ENCODE peak calls at places on chromosomes 16 and 17, in four cellular contexts. One of them, this sample, is unnamed.

GRCh38 chr16:3046506-3047386 is at the start of gene MMP25:
- DNase-seq in H1: peak
- DNase-seq in HCT116: no peak
- DNase-seq in K562: no peak
- DNase-seq in this sample: no peak

GRCh38 chr16:8674413-8675022 is at the start of gene ABAT:
- DNase-seq in HCT116: peak
- DNase-seq in K562: peak
- DNase-seq in H1: peak
- DNase-seq in this sample: peak

GRCh38 chr17:48873696-48874443 is 18.7 kb upstream of the ATP5MC1 start:
- DNase-seq in HCT116: no peak
- DNase-seq in H1: no peak
- DNase-seq in K562: no peak
- DNase-seq in this sample: no peak

GRCh38 chr17:12627776-12628491 is 37.8 kb upstream of the MYOCD start:
- DNase-seq in HCT116: no peak
- DNase-seq in K562: no peak
- DNase-seq in H1: no peak
- DNase-seq in this sample: peak

GRCh38 chr16:85935957-85936760 is 37.2 kb downstream of the IRF8 start:
- DNase-seq in HCT116: no peak
- DNase-seq in K562: no peak
- DNase-seq in H1: no peak
- DNase-seq in this sample: no peak

GRCh38 chr16:4654946-4655590 is 30.4 kb downstream of the MGRN1 start:
- DNase-seq in K562: no peak
- DNase-seq in HCT116: no peak
- DNase-seq in H1: no peak
- DNase-seq in this sample: no peak

GRCh38 chr16:55323637-55324490 is at the start of gene IRX6:
- DNase-seq in HCT116: no peak
- DNase-seq in H1: peak
- DNase-seq in K562: peak
- DNase-seq in this sample: no peak

GRCh38 chr17:60604686-60605334 is 4.8 kb downstream of the PPM1D start:
- DNase-seq in HCT116: peak
- DNase-seq in H1: peak
- DNase-seq in K562: no peak
- DNase-seq in this sample: no peak

GRCh38 chr17:41880130-41880529 is 14.9 kb upstream of the KLHL11 start:
- DNase-seq in K562: no peak
- DNase-seq in HCT116: no peak
- DNase-seq in H1: no peak
- DNase-seq in this sample: no peak

GRCh38 chr17:42608692-42609181 is 437 bp downstream of the RETREG3 start:
- DNase-seq in HCT116: no peak
- DNase-seq in K562: no peak
- DNase-seq in H1: no peak
- DNase-seq in this sample: no peak

GRCh38 chr16:2252806-2253148 is 1.4 kb upstream of the ECI1 start:
- DNase-seq in HCT116: no peak
- DNase-seq in K562: no peak
- DNase-seq in H1: no peak
- DNase-seq in this sample: no peak

GRCh38 chr16:89904606-89905510 is 13.8 kb upstream of the MC1R start:
- DNase-seq in K562: no peak
- DNase-seq in H1: no peak
- DNase-seq in HCT116: no peak
- DNase-seq in this sample: no peak

GRCh38 chr16:75038036-75038959 is 39.5 kb downstream of the ZNRF1 start:
- DNase-seq in H1: no peak
- DNase-seq in HCT116: no peak
- DNase-seq in K562: peak
- DNase-seq in this sample: no peak

GRCh38 chr16:15857779-15858560 is 1.1 kb upstream of the MYH11 start:
- DNase-seq in H1: peak
- DNase-seq in K562: no peak
- DNase-seq in HCT116: no peak
- DNase-seq in this sample: no peak

GRCh38 chr17:12431188-12431587 is 234.5 kb upstream of the MYOCD start:
- DNase-seq in K562: no peak
- DNase-seq in H1: no peak
- DNase-seq in HCT116: no peak
- DNase-seq in this sample: no peak

GRCh38 chr16:77732241-77732946 is 10.1 kb downstream of the NUDT7 start:
- DNase-seq in H1: no peak
- DNase-seq in K562: no peak
- DNase-seq in HCT116: no peak
- DNase-seq in this sample: peak

GRCh38 chr17:64063766-64064224 is 43.4 kb upstream of the ICAM2 start:
- DNase-seq in H1: peak
- DNase-seq in HCT116: no peak
- DNase-seq in K562: peak
- DNase-seq in this sample: peak

GRCh38 chr17:6327007-6327406 is 107.9 kb downstream of the AIPL1 start:
- DNase-seq in H1: peak
- DNase-seq in K562: peak
- DNase-seq in HCT116: no peak
- DNase-seq in this sample: no peak

GRCh38 chr16:56932588-56933265 is 785 bp downstream of the HERPUD1 start:
- DNase-seq in H1: peak
- DNase-seq in HCT116: peak
- DNase-seq in K562: peak
- DNase-seq in this sample: peak

GRCh38 chr17:9173386-9173983 is 152.2 kb downstream of the NTN1 start:
- DNase-seq in K562: no peak
- DNase-seq in HCT116: no peak
- DNase-seq in H1: no peak
- DNase-seq in this sample: no peak

GRCh38 chr17:76196675-76197074 is 43.6 kb downstream of the RNF157 start:
- DNase-seq in K562: no peak
- DNase-seq in HCT116: no peak
- DNase-seq in H1: no peak
- DNase-seq in this sample: no peak

GRCh38 chr17:78628547-78629435 is 51.6 kb upstream of the DNAH17 start:
- DNase-seq in H1: no peak
- DNase-seq in HCT116: no peak
- DNase-seq in K562: no peak
- DNase-seq in this sample: no peak

GRCh38 chr16:47779201-47780016 is 318.3 kb downstream of the PHKB start:
- DNase-seq in HCT116: no peak
- DNase-seq in K562: peak
- DNase-seq in H1: peak
- DNase-seq in this sample: no peak

GRCh38 chr17:13409455-13409854 is 192.3 kb downstream of the HS3ST3A1 start:
- DNase-seq in K562: no peak
- DNase-seq in HCT116: no peak
- DNase-seq in H1: no peak
- DNase-seq in this sample: no peak

GRCh38 chr17:62802531-62803205 is 5.4 kb downstream of the MARCHF10 start:
- DNase-seq in K562: no peak
- DNase-seq in HCT116: no peak
- DNase-seq in H1: no peak
- DNase-seq in this sample: no peak

GRCh38 chr16:53546988-53547391 is 44.0 kb upstream of the AKTIP start:
- DNase-seq in HCT116: peak
- DNase-seq in H1: no peak
- DNase-seq in K562: peak
- DNase-seq in this sample: peak

GRCh38 chr16:27678955-27679354 is 129.0 kb downstream of the KATNIP start:
- DNase-seq in K562: no peak
- DNase-seq in H1: no peak
- DNase-seq in HCT116: no peak
- DNase-seq in this sample: no peak

GRCh38 chr16:58832496-58832895 is 98.4 kb upstream of the GOT2 start:
- DNase-seq in HCT116: no peak
- DNase-seq in K562: no peak
- DNase-seq in H1: no peak
- DNase-seq in this sample: no peak

GRCh38 chr16:4987580-4988374 is 29.6 kb downstream of the SEC14L5 start:
- DNase-seq in K562: peak
- DNase-seq in H1: peak
- DNase-seq in HCT116: no peak
- DNase-seq in this sample: no peak

GRCh38 chr17:49548506-49549310 is 27.0 kb upstream of the NXPH3 start:
- DNase-seq in HCT116: peak
- DNase-seq in K562: peak
- DNase-seq in H1: peak
- DNase-seq in this sample: peak

GRCh38 chr17:39553326-39553945 is 54.3 kb downstream of the NEUROD2 start:
- DNase-seq in H1: no peak
- DNase-seq in HCT116: no peak
- DNase-seq in K562: no peak
- DNase-seq in this sample: no peak

GRCh38 chr17:39547713-39548478 is 59.8 kb downstream of the NEUROD2 start:
- DNase-seq in H1: peak
- DNase-seq in HCT116: peak
- DNase-seq in K562: peak
- DNase-seq in this sample: peak

DNA sequence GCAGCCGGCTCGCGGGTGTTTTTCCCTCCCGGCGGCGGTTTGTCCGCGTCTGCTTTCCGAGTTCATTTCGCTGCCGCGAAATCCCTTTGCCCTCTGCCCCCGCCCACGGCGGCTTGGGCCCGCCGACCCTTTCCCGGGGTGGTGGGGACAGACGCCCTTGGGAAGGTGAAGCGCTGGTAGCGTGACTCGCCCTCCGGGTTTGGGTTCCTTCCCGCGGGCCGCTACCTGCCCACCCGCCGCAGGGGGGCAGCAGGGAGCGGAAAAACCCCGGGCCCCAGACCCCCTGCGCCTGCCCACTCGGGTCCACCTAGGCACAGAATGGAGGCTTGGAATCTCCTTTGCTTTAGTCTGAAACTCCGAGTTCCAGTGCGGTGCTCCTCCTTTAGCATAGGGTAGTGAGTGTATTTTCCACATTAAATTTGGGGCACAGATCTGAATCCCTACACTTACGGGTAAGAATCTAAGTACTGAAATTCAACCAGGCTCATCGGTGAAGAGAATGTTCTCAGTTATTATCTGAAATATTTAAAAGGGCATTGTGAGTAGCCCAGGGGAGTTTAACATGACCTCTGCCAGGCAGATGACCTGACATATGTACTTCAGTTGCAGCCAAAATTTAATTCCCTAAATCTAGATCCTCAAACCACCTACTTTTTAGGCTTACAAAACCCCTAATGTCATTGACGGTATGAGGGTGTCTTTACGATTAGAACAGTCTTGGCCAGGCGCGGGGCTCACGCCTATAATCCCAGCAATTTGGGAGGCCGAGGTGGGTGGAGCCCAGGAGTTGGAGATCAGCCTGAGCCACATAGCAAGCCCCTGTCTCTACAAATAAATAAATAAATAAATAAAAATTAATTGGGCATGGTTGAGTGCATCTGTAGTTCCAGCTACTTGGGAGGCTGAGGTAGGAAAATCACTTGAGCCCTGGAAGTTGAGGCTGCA is 1.0 kb downstream of the NME2 start:
- DNase-seq in HCT116: no peak
- DNase-seq in H1: peak
- DNase-seq in K562: peak
- DNase-seq in this sample: peak
- TF ChIP-seq FOSL1 in HCT116: no peak
- TF ChIP-seq FOSL1 in H1: no peak
- TF ChIP-seq FOSL1 in K562: no peak
- TF ChIP-seq FOSL1 in this sample: no peak

GRCh38 chr17:45221997-45222272 is 250 bp downstream of the FMNL1 start:
- DNase-seq in HCT116: no peak
- DNase-seq in H1: no peak
- DNase-seq in K562: no peak
- DNase-seq in this sample: no peak

GRCh38 chr17:45224671-45225050 is 3.0 kb downstream of the FMNL1 start:
- DNase-seq in HCT116: no peak
- DNase-seq in H1: no peak
- DNase-seq in K562: no peak
- DNase-seq in this sample: no peak

GRCh38 chr17:45222273-45222993 is 748 bp downstream of the FMNL1 start:
- DNase-seq in K562: peak
- DNase-seq in H1: no peak
- DNase-seq in HCT116: no peak
- DNase-seq in this sample: no peak

GRCh38 chr17:45223541-45224528 is 2.1 kb downstream of the FMNL1 start:
- DNase-seq in K562: no peak
- DNase-seq in H1: no peak
- DNase-seq in HCT116: no peak
- DNase-seq in this sample: no peak

DNA sequence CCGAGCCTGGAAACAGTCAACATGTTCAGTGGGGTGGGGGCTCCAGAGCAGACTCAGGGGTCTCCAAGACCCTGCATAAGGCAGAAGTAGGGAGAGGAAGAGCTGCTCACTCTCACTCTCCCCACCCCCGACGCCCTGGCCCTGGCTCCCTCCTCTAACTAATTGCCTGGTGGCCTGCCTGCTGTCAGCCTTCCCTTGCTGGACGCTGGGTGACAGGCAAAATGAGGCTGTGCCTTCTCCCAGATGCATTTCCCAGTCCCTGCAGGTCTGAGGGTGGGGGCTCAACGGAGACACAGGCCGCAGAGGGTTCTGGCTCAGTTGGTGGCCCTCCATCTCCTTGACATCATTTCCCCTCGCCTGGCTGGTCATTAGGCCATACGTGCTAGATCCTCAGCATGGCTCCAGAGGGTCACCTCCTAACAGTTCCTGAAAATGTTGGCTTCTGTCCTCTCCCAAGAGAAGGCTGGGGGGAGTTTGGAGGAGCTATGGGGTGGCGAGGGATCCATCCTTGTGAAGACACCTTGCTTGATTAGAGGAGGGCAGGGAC is 1.4 kb downstream of the FMNL1 start:
- DNase-seq in K562: no peak
- DNase-seq in H1: no peak
- DNase-seq in HCT116: no peak
- DNase-seq in this sample: no peak
- TF ChIP-seq FOSL1 in K562: no peak
- TF ChIP-seq FOSL1 in H1: no peak
- TF ChIP-seq FOSL1 in HCT116: no peak
- TF ChIP-seq FOSL1 in this sample: no peak

GRCh38 chr16:11635127-11635652 is 33.1 kb upstream of the SNN start:
- DNase-seq in H1: no peak
- DNase-seq in K562: no peak
- DNase-seq in HCT116: no peak
- DNase-seq in this sample: no peak
- TF ChIP-seq FOSL1 in H1: no peak
- TF ChIP-seq FOSL1 in K562: no peak
- TF ChIP-seq FOSL1 in HCT116: no peak
- TF ChIP-seq FOSL1 in this sample: no peak

DNA sequence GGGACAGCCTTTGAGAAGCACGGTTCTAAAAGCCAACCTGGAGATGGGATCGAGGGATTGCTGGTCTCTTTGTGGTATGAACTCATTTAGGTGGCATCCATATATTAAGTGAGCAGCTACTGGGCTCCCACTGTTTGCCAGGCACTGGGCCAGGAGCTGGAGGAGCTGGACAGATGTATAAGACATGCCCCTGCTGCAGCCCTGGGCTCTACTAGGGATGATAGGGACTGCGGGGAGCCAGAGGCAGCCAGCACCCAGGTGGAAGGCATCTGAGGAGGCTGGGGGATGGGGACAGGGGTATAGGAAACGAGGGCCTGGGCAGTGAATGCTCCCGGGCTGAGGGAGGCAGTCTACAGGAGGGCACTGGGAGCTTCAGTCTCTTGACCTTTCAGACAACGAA is 53.0 kb upstream of the MEAK7 start:
- DNase-seq in HCT116: no peak
- DNase-seq in H1: peak
- DNase-seq in K562: no peak
- DNase-seq in this sample: no peak
- TF ChIP-seq FOSL1 in HCT116: no peak
- TF ChIP-seq FOSL1 in H1: no peak
- TF ChIP-seq FOSL1 in K562: no peak
- TF ChIP-seq FOSL1 in this sample: no peak

This sample was measured in HepG2.